ENCODE peak calls at places on chromosomes 13 and 19, in four cellular contexts. K, Z, X and R are unnamed samples.

GRCh38 chr13:32538234-32538620 is 368 bp downstream of the N4BP2L2 start:
- DNase-seq in K (no peak), X (no peak), Z (peak), R (no peak)

GRCh38 chr13:21823949-21824348 is 153.1 kb downstream of the FGF9 start:
- DNase-seq in X (no peak), Z (no peak), K (no peak), R (no peak)

GRCh38 chr19:17148130-17148529 is 67.0 kb upstream of the USE1 start:
- DNase-seq in X (no peak), K (no peak), Z (no peak), R (no peak)

GRCh38 chr13:35530147-35530546 is 53.7 kb upstream of the MAB21L1 start:
- DNase-seq in X (no peak), K (no peak), Z (no peak), R (no peak)

GRCh38 chr13:35159041-35159440 is 217.0 kb downstream of the NBEA start:
- DNase-seq in Z (no peak), X (no peak), K (no peak), R (no peak)

GRCh38 chr19:57709616-57710015 is 612 bp upstream of the ZNF154 start:
- DNase-seq in Z (no peak), X (no peak), K (no peak), R (no peak)

GRCh38 chr19:27962260-27962659 is 1250.7 kb downstream of the UQCRFS1 start:
- DNase-seq in Z (peak), K (no peak), X (no peak), R (no peak)

GRCh38 chr19:55485439-55486011 is 537 bp downstream of the NAT14 start:
- DNase-seq in K (no peak), Z (no peak), X (no peak), R (no peak)

GRCh38 chr13:29581666-29582065 is 13.8 kb downstream of the SLC7A1 start:
- DNase-seq in K (no peak), X (no peak), Z (no peak), R (no peak)

DNA sequence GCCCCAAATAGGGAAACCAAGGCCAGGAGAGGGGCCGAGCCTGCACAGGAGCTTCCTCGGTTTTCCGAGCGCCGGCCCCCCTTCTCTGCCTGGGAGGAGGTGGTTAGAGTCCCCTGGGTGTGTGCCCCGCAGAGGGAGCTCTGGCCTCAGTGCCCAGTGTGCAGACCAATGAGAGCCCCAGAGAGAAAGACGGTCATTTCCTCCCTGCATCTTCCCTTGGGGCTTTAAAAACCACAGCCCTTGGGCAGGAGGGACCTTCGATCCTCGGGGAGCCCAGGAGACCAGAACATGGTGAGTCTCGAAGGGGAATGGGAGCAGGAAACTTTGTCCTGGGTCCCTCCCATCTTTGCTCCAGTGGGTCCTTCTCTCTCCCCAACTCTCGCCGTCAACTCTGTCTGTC is at the start of gene C5AR1:
- DNase-seq in K (no peak), X (no peak), Z (no peak), R (peak)
- TF ChIP-seq CTCF in K (no peak), X (no peak), Z (no peak), R (no peak)

DNA sequence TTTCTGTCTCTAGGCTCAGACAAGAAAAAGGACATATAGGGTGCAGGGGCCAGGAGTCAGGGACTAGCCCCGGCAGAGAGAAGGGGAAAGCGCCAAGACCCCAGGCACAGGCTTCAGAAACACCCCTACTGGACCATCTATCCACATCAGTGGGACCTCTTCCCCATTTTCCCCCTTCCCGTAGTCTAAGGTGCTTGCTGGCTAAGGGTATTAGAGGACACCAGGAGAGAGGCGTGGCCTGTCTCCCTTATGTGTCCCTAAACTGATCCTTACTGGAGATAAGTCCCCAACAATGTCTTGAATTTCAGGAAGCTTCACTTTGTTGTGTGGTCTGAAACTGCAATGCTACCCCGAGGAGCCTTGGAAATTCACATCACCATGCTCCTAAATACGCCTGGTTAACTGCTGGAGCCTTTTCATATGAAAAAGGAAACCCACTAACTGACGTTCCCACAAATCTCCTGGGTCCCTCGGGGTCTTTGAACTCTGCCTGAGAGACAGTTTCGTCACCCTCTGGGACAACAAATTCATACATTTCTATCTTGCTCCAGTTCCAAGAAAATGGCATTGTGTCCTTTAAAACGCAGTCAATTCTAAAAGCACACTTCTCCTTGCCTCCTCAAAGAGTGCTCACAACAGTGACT is 197.7 kb downstream of the COL4A1 start:
- DNase-seq in X (no peak), Z (no peak), K (no peak), R (no peak)
- TF ChIP-seq CTCF in X (no peak), Z (no peak), K (no peak), R (no peak)

DNA sequence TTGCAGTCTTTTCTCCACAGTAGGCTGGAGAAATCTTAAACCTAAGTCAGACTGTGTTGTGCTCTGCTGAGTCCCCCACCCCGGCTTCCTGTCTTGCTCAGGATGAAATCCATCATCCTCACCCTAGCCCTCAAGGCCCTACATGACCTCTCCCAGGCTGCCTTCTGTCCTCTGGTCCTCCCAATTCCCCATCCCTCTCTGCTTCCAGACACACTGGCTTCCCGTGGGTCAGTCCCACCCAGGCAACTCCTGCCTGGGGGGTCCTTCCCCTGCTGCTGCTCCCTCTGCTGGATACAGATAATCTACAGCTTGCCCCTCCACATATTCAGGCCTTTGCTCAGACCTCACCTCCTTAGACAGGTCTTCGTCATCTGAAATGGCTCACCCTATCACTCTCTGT is 18.4 kb upstream of the CBY2 start:
- DNase-seq in X (no peak), K (no peak), Z (no peak), R (no peak)
- TF ChIP-seq CTCF in X (no peak), K (no peak), Z (peak), R (peak)

DNA sequence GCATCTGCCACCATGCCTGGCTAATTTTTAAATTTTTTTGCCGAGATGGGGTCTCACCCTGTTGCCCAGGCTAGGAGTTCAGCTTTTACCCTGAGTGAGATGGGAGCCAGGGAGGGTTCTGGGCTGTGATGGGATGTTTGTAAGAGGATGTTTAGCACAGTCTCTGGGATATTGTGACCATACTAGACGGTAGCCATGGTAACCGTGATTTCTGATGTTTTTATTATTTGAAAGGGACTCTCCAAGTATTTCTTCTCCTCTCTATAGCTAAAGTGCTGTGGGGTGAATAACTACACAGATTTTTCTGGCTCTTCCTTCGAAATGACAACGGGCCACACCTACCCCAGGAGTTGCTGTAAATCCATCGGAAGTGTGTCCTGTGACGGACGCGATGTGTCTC is 10.4 kb downstream of the TSPAN16 start:
- DNase-seq in X (no peak), K (no peak), Z (no peak), R (no peak)
- TF ChIP-seq CTCF in X (no peak), K (no peak), Z (no peak), R (no peak)

GRCh38 chr19:32464279-32464678 is 58.7 kb downstream of the DPY19L3 start:
- DNase-seq in X (no peak), K (no peak), Z (peak), R (peak)
- TF ChIP-seq CTCF in X (peak), K (no peak), Z (peak), R (peak)

DNA sequence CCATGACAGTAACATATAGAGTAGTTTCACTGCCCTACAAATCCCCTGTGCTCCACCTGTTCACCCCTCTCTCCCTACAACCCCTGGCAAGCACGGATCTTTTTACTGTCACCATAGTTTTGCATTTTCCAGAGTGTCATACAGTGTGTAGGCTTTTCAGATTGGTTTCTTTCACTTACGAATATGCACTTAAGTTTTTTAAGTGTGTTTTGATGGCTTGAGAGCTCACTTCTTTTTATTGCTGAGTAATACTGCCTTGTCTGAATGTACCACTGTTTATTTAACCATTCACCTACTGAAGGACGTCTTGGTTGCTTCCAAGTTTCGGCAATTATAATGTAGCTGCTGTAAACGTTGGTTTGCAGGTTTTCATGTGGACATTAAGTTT is 175.1 kb downstream of the ITGBL1 start:
- DNase-seq in Z (no peak), K (no peak), X (no peak), R (no peak)
- TF ChIP-seq CTCF in Z (no peak), K (no peak), X (no peak), R (no peak)

GRCh38 chr19:6020166-6020967 is 42.4 kb upstream of the RANBP3 start:
- DNase-seq in X (no peak), K (no peak), Z (peak), R (no peak)

GRCh38 chr19:6020972-6021805 is 43.2 kb upstream of the RANBP3 start:
- DNase-seq in K (no peak), X (no peak), Z (no peak), R (no peak)

GRCh38 chr19:6017576-6017975 is 39.6 kb upstream of the RANBP3 start:
- DNase-seq in X (no peak), K (no peak), Z (no peak), R (no peak)

GRCh38 chr19:6015841-6016545 is 38.1 kb upstream of the RANBP3 start:
- DNase-seq in Z (no peak), X (no peak), K (no peak), R (no peak)

GRCh38 chr19:6018786-6019185 is 40.8 kb upstream of the RANBP3 start:
- DNase-seq in K (no peak), X (no peak), Z (no peak), R (no peak)
- TF ChIP-seq CTCF in K (no peak), X (no peak), Z (peak), R (no peak)